ENCODE peak calls at places on chromosomes 11 and 22, in five cellular contexts. N is H1, Q is PC-3, L is neural crest cell, A is GM06990. C is an unnamed sample.

GRCh38 chr11:46557684-46558151 is 36.1 kb downstream of the AMBRA1 start:
- DNase-seq in L (no peak), N (no peak), Q (peak; percentile 65), A (no peak), C (no peak)

GRCh38 chr22:49297871-49298721 is 529.6 kb downstream of the BRD1 start:
- DNase-seq in L (no peak), Q (no peak), A (no peak), N (no peak), C (no peak)

GRCh38 chr11:112748713-112749481 is 212.3 kb upstream of the NCAM1 start:
- DNase-seq in N (no peak), Q (no peak), A (no peak), L (no peak), C (no peak)

GRCh38 chr22:49183826-49184216 is 643.9 kb downstream of the BRD1 start:
- DNase-seq in Q (no peak), N (no peak), L (no peak), A (no peak), C (no peak)

GRCh38 chr11:43419460-43419859 is 60.7 kb downstream of the TTC17 start:
- DNase-seq in L (peak; percentile 23), A (peak; percentile 13), N (no peak), Q (peak; percentile 63), C (no peak)

GRCh38 chr11:45369294-45369693 is 83.2 kb upstream of the SYT13 start:
- DNase-seq in A (no peak), L (no peak), N (no peak), Q (no peak), C (no peak)

GRCh38 chr11:489610-490185 is 17.3 kb downstream of the RNH1 start:
- DNase-seq in Q (no peak), A (no peak), L (no peak), N (no peak), C (no peak)

GRCh38 chr11:69075421-69076128 is 26.8 kb downstream of the TPCN2 start:
- DNase-seq in L (no peak), A (no peak), Q (peak; percentile 81), N (no peak), C (no peak)

GRCh38 chr22:31872209-31872608 is 72.1 kb upstream of the YWHAH start:
- DNase-seq in N (no peak), L (no peak), Q (no peak), A (no peak), C (no peak)

GRCh38 chr11:60905551-60906113 is 753 bp downstream of the PRPF19 start:
- DNase-seq in A (no peak), Q (peak; percentile 86), L (no peak), N (no peak), C (no peak)

GRCh38 chr22:40685406-40685805 is 6.1 kb downstream of the MCHR1 start:
- DNase-seq in N (no peak), Q (no peak), A (no peak), L (no peak), C (no peak)

GRCh38 chr11:11786234-11786633 is 55.5 kb upstream of the USP47 start:
- DNase-seq in A (no peak), L (no peak), Q (no peak), N (no peak), C (no peak)

GRCh38 chr22:45972091-45972867 is 4.7 kb downstream of the WNT7B start:
- DNase-seq in N (no peak), Q (no peak), L (no peak), A (no peak), C (no peak)

GRCh38 chr11:86369668-86370067 is 5.0 kb upstream of the CCDC81 start:
- DNase-seq in L (no peak), Q (no peak), N (no peak), A (no peak), C (no peak)

GRCh38 chr22:26573026-26573662 is 16.8 kb downstream of the TPST2 start:
- DNase-seq in Q (no peak), A (no peak), L (no peak), N (no peak), C (no peak)

GRCh38 chr11:45079075-45079444 is 67.4 kb upstream of the PRDM11 start:
- DNase-seq in Q (no peak), A (no peak), N (no peak), L (no peak), C (no peak)

GRCh38 chr11:122598971-122599370 is 56.6 kb upstream of the UBASH3B start:
- DNase-seq in L (no peak), N (no peak), A (no peak), Q (no peak), C (no peak)

GRCh38 chr11:94516725-94517124 is 4.5 kb downstream of the C11orf97 start:
- DNase-seq in Q (no peak), N (no peak), L (no peak), A (no peak), C (no peak)

GRCh38 chr11:77236901-77237300 is 64.6 kb downstream of the GDPD4 start:
- DNase-seq in N (no peak), Q (peak; percentile 35), L (no peak), A (no peak), C (no peak)

GRCh38 chr11:65742353-65742752 is 21.8 kb upstream of the RNASEH2C start:
- DNase-seq in N (no peak), Q (no peak), L (no peak), A (no peak), C (no peak)

GRCh38 chr11:65743928-65744698 is 23.5 kb upstream of the RNASEH2C start:
- DNase-seq in Q (peak; percentile 70), N (peak; percentile 50), L (peak; percentile 8), A (no peak), C (no peak)

GRCh38 chr11:65741185-65741584 is 20.6 kb upstream of the RNASEH2C start:
- DNase-seq in N (no peak), A (no peak), Q (no peak), L (no peak), C (no peak)

GRCh38 chr11:65745049-65745448 is 24.5 kb upstream of the RNASEH2C start:
- DNase-seq in N (no peak), L (no peak), Q (no peak), A (no peak), C (no peak)

DNA sequence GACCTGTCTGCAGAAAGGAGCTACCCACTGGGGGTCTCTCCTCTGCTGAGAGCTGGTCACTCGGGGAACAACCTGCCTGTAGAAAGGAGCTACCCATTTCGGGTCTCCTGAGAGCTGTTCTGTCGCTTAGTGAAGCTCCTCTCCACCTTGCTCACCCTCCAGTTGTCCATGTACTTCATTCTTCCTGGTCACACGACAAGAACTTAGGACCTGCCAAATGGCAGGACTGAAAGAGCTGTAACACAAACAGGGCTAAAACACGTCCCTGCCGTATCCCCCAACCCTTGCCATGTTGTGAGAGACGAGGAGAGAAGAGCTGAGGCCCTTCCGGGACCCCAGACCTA is 24.1 kb upstream of the RNASEH2C start:
- DNase-seq in N (no peak), Q (no peak), L (no peak), A (no peak), C (no peak)
- TF ChIP-seq CTCF in N (no peak), Q (peak; percentile 14), L (no peak), A (no peak), C (no peak)

DNA sequence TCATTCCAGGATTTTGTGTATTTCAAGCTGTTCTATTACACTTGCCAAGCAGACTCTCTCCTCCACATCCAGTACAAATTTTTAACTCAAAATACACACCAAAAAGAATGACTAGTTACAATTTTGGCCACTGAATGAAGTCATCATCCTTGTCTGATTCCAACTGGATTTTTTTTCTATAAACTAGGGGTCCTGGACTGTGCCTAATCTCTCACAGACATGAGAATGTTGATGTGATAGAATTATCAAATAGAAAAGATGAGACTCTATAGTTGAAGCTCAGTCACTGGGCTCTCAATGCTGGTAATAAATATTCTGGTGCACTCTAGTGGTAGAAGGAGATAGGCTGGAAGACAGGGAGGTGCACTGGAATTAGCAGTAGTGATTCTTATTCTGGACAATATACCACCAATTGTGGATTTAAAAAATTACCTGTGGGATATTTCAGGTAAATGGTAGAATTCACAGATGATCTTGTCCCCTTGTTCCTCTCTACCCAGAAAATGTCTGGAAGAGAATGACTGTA is 85.7 kb downstream of the FANCF start:
- DNase-seq in L (no peak), A (no peak), Q (peak; percentile 48), N (no peak), C (no peak)
- TF ChIP-seq CTCF in L (peak; percentile 79), A (peak; percentile 40), Q (peak; percentile 69), N (peak; percentile 59), C (no peak)

GRCh38 chr11:132099692-132100091 is 729.3 kb downstream of the NTM start:
- DNase-seq in L (peak; percentile 12), Q (peak; percentile 9), N (no peak), A (no peak), C (no peak)
- TF ChIP-seq CTCF in L (peak; percentile 60), Q (peak; percentile 49), N (peak; percentile 90), A (peak; percentile 81), C (peak; percentile 58)

GRCh38 chr11:61911124-61911700 is 6.2 kb downstream of the RAB3IL1 start:
- DNase-seq in A (no peak), N (no peak), Q (no peak), L (no peak), C (no peak)
- TF ChIP-seq CTCF in A (no peak), N (no peak), Q (no peak), L (no peak), C (no peak)

GRCh38 chr22:24093855-24094254 is 82.8 kb downstream of the CABIN1 start:
- DNase-seq in N (no peak), A (no peak), L (no peak), Q (no peak), C (no peak)
- TF ChIP-seq CTCF in N (peak; percentile 22), A (no peak), L (no peak), Q (no peak), C (no peak)

GRCh38 chr11:134223836-134224709 is at the start of the genes NCAPD3 and VPS26B:
- DNase-seq in N (peak; percentile 86), L (peak; percentile 93), Q (peak; percentile 99), A (peak; percentile 97), C (peak; percentile 92)
- TF ChIP-seq CTCF in N (no peak), L (peak; percentile 16), Q (no peak), A (no peak), C (no peak)

GRCh38 chr11:114439229-114440120 is at the start of gene REXO2:
- DNase-seq in A (peak; percentile 89), L (peak; percentile 83), Q (peak; percentile 99), N (peak; percentile 81), C (peak; percentile 92)
- TF ChIP-seq CTCF in A (no peak), L (peak; percentile 55), Q (peak; percentile 32), N (peak; percentile 27), C (no peak)

DNA sequence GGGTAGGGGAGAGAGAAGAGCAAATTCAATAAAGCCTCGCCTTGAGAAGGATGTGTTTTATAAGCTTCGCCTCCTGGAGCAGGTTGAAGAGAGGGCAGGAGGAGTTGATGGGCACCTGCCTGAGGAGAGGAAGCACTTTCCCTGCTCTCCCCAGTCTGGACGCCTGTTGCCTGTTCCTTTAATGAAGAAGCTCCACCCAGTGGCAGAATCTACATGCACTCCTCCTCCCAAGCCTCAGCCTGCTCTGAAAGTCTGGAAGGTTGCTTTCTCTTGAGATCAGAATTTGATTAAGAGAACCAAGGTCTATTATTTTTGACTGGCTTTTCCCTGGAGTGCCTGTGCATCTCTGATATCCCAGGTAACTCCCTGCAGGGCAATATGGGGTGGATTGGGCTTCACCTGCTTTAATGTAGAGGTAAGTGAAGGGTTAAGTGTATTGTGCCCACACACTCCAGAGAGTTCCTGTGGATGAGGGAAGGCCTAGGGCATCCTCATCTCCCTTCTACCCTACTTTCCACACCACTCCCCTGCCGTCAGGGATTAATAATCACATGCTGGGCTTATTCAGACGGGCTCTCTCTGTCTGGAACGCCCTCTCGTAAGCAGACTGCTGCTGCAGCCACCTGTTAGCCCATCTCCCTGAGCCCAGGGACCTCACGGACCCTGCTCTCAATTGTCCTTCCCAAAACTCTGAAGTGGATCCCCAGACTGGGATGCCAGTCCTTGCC is 22.3 kb downstream of the NTM start:
- DNase-seq in L (no peak), A (no peak), Q (peak; percentile 9), N (peak; percentile 19), C (no peak)
- TF ChIP-seq CTCF in L (peak; percentile 28), A (peak; percentile 5), Q (no peak), N (peak; percentile 59), C (no peak)

GRCh38 chr11:107916671-107917241 is 11.5 kb upstream of the RAB39A start:
- DNase-seq in L (peak; percentile 55), N (no peak), Q (peak; percentile 57), A (no peak), C (peak; percentile 42)
- TF ChIP-seq CTCF in L (peak; percentile 69), N (no peak), Q (peak; percentile 94), A (peak; percentile 78), C (peak; percentile 61)

C was measured in mesothelial cell of epicardium.